ENCODE peak calls at places on chromosomes 7 and 10, in four cellular contexts. G is IMR-90, J is mesenchymal stem cell, T is H1. L is an unnamed sample.

GRCh38 chr7:125396466-125397151 is 467.0 kb upstream of the POT1 start:
- DNase-seq in T (no peak), J (no peak), G (no peak), L (no peak)

GRCh38 chr10:50594012-50594411 is 29.7 kb downstream of the SGMS1 start:
- DNase-seq in T (no peak), G (peak; percentile 86), J (peak; percentile 73), L (no peak)

GRCh38 chr7:16648551-16648950 is 2.6 kb downstream of the BZW2 start:
- DNase-seq in T (no peak), J (no peak), G (no peak), L (peak; percentile 37)

GRCh38 chr10:23442936-23443335 is 4.1 kb downstream of the OTUD1 start:
- DNase-seq in T (no peak), G (peak; percentile 62), J (no peak), L (no peak)

GRCh38 chr7:55189447-55189760 is 170.6 kb downstream of the EGFR start:
- DNase-seq in G (no peak), J (no peak), T (peak; percentile 40), L (no peak)

GRCh38 chr10:133001114-133001513 is 58.7 kb upstream of the CFAP46 start:
- DNase-seq in T (no peak), G (no peak), J (no peak), L (no peak)

GRCh38 chr10:116385311-116385710 is 42.3 kb upstream of the PNLIPRP3 start:
- DNase-seq in T (no peak), J (no peak), G (no peak), L (peak; percentile 48)

GRCh38 chr7:131948434-131949053 is 392.1 kb upstream of the PODXL start:
- DNase-seq in T (no peak), G (no peak), J (no peak), L (peak; percentile 25)

GRCh38 chr7:22356855-22357310 is at the start of gene RAPGEF5:
- DNase-seq in T (peak; percentile 63), J (no peak), G (no peak), L (peak; percentile 60)

GRCh38 chr7:148535227-148535626 is 55.3 kb upstream of the C7orf33 start:
- DNase-seq in J (peak; percentile 30), T (no peak), G (no peak), L (no peak)

GRCh38 chr7:103148131-103148993 is 537 bp downstream of the NAPEPLD start:
- DNase-seq in J (no peak), G (no peak), T (no peak), L (no peak)

GRCh38 chr7:24827589-24827988 is 70.3 kb upstream of the GSDME start:
- DNase-seq in G (peak; percentile 87), T (no peak), J (peak; percentile 48), L (no peak)

GRCh38 chr7:24827027-24827426 is 69.8 kb upstream of the GSDME start:
- DNase-seq in J (no peak), G (no peak), T (no peak), L (no peak)

GRCh38 chr7:24825315-24825917 is 68.2 kb upstream of the GSDME start:
- DNase-seq in T (no peak), J (peak; percentile 24), G (no peak), L (no peak)

GRCh38 chr7:24825931-24826661 is 68.8 kb upstream of the GSDME start:
- DNase-seq in G (peak; percentile 63), T (no peak), J (peak; percentile 58), L (peak; percentile 51)

GRCh38 chr7:24826662-24827020 is 69.4 kb upstream of the GSDME start:
- DNase-seq in T (no peak), G (no peak), J (no peak), L (no peak)
- H4K91ac ChIP-seq in T (no peak overlapping the region), G (peak overlapping the region; percentile 72), J (no peak overlapping the region), L (no peak overlapping the region)

GRCh38 chr7:18534481-18534880 is 38.9 kb downstream of the HDAC9 start:
- DNase-seq in T (no peak), G (no peak), J (no peak), L (no peak)
- H4K91ac ChIP-seq in T (no peak overlapping the region), G (no peak overlapping the region), J (no peak overlapping the region), L (no peak overlapping the region)

DNA sequence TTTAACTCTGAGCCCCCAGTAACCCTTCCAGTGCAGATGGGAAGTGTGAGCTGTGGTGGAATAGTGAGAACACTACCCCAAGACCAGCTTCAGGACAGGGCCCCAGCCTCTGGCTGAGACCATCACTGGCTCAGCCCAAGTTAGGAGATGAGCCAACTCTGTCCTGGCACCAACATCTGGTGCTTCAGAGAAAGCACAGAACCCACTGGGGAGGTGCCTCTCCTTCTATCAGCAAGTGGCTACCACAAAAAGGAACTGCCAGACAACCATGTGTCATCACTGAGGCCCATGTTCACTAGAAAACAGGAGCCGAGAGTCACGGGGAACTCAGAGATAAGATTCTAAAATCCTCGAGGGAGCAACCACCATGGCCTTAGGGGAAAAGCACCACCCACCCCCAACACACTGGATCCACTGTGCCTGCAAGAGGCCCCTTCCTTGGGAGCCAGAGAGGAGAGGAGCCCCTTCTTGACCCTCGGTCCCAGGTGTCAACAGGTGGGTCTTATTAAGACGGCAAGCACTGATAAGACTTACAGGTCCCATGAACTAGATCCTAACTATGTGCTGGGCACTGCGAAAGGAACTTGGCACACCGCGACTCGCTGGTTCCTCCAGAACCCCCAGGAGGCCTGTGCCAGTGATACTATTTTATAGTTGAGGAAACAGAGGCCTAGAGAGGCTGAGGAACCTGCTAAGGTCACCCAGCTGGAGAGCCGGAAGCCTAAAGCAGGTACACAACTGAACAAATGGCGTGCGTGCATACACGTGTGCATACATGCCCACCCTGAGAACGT is 102.7 kb downstream of the FAM53B start:
- DNase-seq in G (peak; percentile 62), T (no peak), J (peak; percentile 59), L (no peak)
- H4K91ac ChIP-seq in G (no peak overlapping the region), T (no peak overlapping the region), J (peak overlapping the region; percentile 0), L (no peak overlapping the region)

GRCh38 chr10:101780187-101780817 is 2.9 kb downstream of the NPM3 start:
- DNase-seq in G (no peak), T (no peak), J (no peak), L (peak; percentile 58)
- H4K91ac ChIP-seq in G (no peak overlapping the region), T (no peak overlapping the region), J (no peak overlapping the region), L (no peak overlapping the region)